ENCODE peak calls at places on chromosome 22, in five cellular contexts. C is HepG2, P is H1, D is GM12878, U is NT2/D1. G is an unnamed sample.

GRCh38 chr22:29311468-29312217 is 3.9 kb downstream of the RASL10A start:
- DNase-seq in D (no peak), U (no peak), P (no peak), C (no peak), G (no peak)

GRCh38 chr22:42316988-42317387 is 46.5 kb upstream of the TCF20 start:
- DNase-seq in C (no peak), D (no peak), P (no peak), U (no peak), G (no peak)

GRCh38 chr22:49959782-49960158 is 802 bp upstream of the PIM3 start:
- DNase-seq in U (no peak), D (no peak), P (no peak), C (peak), G (no peak)

GRCh38 chr22:49763696-49764095 is 64.0 kb downstream of the BRD1 start:
- DNase-seq in P (no peak), C (no peak), D (no peak), U (no peak), G (no peak)

GRCh38 chr22:44990810-44991209 is 19.0 kb downstream of the PHF21B start:
- DNase-seq in C (no peak), U (no peak), P (no peak), D (no peak), G (no peak)

GRCh38 chr22:35900483-35901168 is 128.0 kb downstream of the RBFOX2 start:
- DNase-seq in P (no peak), U (no peak), C (no peak), D (no peak), G (no peak)

GRCh38 chr22:36356708-36357694 is 30.8 kb downstream of the MYH9 start:
- DNase-seq in P (no peak), D (no peak), C (no peak), U (no peak), G (no peak)

GRCh38 chr22:42651134-42651533 is 1.9 kb upstream of the CYB5R3 start:
- DNase-seq in P (no peak), C (peak), D (no peak), U (no peak), G (no peak)

GRCh38 chr22:17807571-17808410 is 33.5 kb upstream of the BID start:
- DNase-seq in P (no peak), D (no peak), C (no peak), U (no peak), G (no peak)

GRCh38 chr22:38863531-38864131 is 8.4 kb downstream of the CBX6 start:
- DNase-seq in D (no peak), U (no peak), P (no peak), C (no peak), G (no peak)

GRCh38 chr22:23225724-23226496 is 45.6 kb downstream of the BCR start:
- DNase-seq in U (no peak), D (no peak), P (no peak), C (no peak), G (no peak)

GRCh38 chr22:37244114-37244921 is at the start of gene RAC2:
- DNase-seq in C (no peak), U (no peak), D (no peak), P (no peak), G (no peak)

GRCh38 chr22:47089374-47089773 is 326.9 kb downstream of the TBC1D22A start:
- DNase-seq in D (no peak), P (no peak), C (no peak), U (no peak), G (no peak)

GRCh38 chr22:44337658-44338004 is 24.9 kb upstream of the SHISAL1 start:
- DNase-seq in D (no peak), U (no peak), P (no peak), C (no peak), G (no peak)

GRCh38 chr22:29070490-29070889 is 2.3 kb upstream of the KREMEN1 start:
- DNase-seq in U (no peak), P (no peak), C (no peak), D (no peak), G (no peak)

GRCh38 chr22:37739000-37739399 is 42.2 kb downstream of the TRIOBP start:
- DNase-seq in D (no peak), U (no peak), P (no peak), C (no peak), G (no peak)

GRCh38 chr22:30314918-30315317 is 11.8 kb downstream of the TBC1D10A start:
- DNase-seq in D (peak), P (no peak), U (no peak), C (no peak), G (no peak)

GRCh38 chr22:19943665-19944026 is 2.0 kb upstream of the TXNRD2 start:
- DNase-seq in C (peak), D (no peak), U (no peak), P (no peak), G (no peak)

GRCh38 chr22:38973289-38974169 is 8.6 kb upstream of the APOBEC3B start:
- DNase-seq in D (no peak), P (peak), C (peak), U (no peak), G (peak)

GRCh38 chr22:25899566-25899965 is 157.6 kb downstream of the MYO18B start:
- DNase-seq in D (no peak), P (no peak), U (no peak), C (no peak), G (no peak)

GRCh38 chr22:25900880-25901279 is 158.9 kb downstream of the MYO18B start:
- DNase-seq in C (no peak), D (no peak), U (no peak), P (no peak), G (no peak)

GRCh38 chr22:25902402-25902801 is 160.4 kb downstream of the MYO18B start:
- DNase-seq in U (no peak), D (no peak), P (no peak), C (no peak), G (no peak)

GRCh38 chr22:25900390-25900789 is 158.4 kb downstream of the MYO18B start:
- DNase-seq in C (no peak), U (no peak), D (no peak), P (no peak), G (no peak)

DNA sequence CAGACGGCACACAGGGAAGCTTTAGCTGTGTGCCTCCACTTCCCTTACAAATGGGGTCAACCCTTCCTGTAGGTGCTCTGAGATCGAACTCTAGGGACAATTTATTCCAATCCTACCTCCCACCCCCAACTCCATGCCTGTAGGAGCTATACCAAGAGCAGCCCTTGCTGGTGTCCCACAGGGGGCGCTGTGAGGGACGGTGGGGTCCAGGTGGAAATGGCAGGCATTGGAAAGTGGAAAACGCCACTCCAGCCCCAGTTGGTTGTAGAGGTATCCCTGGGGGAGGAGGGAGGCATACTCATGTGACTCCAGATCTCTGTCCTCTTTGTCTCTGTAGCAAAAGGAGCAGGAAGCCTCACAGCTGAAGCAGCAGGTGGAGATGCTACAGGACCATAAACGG is 161.3 kb downstream of the MYO18B start:
- DNase-seq in P (peak), U (no peak), D (no peak), C (no peak), G (peak)
- TF ChIP-seq SUZ12 in P (no peak), U (no peak), D (no peak), C (no peak), G (no peak)

DNA sequence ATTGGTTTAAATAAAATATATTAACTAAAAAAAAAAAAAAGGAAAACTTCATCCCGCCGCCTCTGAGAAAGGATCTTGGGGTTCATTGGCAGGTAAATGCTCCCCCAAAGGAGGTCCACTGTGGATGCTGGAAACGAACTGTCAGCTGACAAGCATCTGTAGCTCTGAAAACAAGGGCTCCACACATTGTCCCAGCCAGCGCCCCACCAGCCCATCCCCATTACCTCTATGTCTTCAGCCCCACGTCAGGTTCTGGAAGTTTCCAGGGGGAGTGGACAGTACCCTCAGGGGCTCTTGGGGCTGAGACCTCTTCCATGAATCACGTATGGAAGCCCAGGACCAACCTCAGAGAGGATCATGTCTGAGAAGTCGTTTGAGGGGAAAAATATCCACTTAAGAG is 66.4 kb upstream of the WNT7B start:
- DNase-seq in D (no peak), P (no peak), C (no peak), U (no peak), G (no peak)
- TF ChIP-seq SUZ12 in D (no peak), P (no peak), C (no peak), U (no peak), G (no peak)

GRCh38 chr22:48089601-48090331 is 1327.3 kb downstream of the TBC1D22A start:
- DNase-seq in C (no peak), P (no peak), D (no peak), U (no peak), G (no peak)

GRCh38 chr22:48088926-48089536 is 1326.6 kb downstream of the TBC1D22A start:
- DNase-seq in C (no peak), P (no peak), U (no peak), D (no peak), G (no peak)

GRCh38 chr22:48090332-48090672 is 1327.9 kb downstream of the TBC1D22A start:
- DNase-seq in P (no peak), D (no peak), U (no peak), C (no peak), G (no peak)

GRCh38 chr22:48091656-48092223 is 1329.3 kb downstream of the TBC1D22A start:
- DNase-seq in D (no peak), U (no peak), C (no peak), P (no peak), G (no peak)

DNA sequence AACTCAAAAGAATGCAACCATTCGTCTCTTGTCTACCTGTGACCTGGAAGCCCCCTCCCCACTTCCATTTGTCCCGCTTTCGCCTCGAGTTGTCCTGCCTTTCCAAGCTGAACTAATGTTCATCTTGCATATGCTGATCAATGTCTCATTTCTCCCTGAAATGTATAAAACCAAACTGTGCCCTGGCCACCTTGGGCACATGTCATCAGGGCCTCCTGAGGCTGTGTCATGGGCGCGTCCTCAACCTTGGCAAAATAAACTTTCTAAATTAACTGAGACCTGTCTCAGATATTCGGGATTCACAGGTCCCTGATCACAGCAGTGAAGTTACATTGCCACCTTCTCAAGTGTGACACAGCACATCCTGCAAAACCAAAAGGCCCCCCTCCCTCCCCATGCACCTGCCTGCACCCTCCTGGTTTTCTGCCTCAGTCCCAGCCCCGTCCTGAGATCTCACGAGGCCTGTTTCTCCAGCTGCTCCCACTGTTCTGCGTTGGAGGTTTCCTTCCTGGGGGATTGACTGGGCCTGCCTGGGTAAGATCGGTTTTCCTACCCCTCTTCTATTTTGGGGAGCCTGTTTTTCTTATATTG is 1328.7 kb downstream of the TBC1D22A start:
- DNase-seq in U (no peak), C (no peak), D (no peak), P (no peak), G (no peak)
- TF ChIP-seq SUZ12 in U (no peak), C (no peak), D (no peak), P (no peak), G (no peak)

DNA sequence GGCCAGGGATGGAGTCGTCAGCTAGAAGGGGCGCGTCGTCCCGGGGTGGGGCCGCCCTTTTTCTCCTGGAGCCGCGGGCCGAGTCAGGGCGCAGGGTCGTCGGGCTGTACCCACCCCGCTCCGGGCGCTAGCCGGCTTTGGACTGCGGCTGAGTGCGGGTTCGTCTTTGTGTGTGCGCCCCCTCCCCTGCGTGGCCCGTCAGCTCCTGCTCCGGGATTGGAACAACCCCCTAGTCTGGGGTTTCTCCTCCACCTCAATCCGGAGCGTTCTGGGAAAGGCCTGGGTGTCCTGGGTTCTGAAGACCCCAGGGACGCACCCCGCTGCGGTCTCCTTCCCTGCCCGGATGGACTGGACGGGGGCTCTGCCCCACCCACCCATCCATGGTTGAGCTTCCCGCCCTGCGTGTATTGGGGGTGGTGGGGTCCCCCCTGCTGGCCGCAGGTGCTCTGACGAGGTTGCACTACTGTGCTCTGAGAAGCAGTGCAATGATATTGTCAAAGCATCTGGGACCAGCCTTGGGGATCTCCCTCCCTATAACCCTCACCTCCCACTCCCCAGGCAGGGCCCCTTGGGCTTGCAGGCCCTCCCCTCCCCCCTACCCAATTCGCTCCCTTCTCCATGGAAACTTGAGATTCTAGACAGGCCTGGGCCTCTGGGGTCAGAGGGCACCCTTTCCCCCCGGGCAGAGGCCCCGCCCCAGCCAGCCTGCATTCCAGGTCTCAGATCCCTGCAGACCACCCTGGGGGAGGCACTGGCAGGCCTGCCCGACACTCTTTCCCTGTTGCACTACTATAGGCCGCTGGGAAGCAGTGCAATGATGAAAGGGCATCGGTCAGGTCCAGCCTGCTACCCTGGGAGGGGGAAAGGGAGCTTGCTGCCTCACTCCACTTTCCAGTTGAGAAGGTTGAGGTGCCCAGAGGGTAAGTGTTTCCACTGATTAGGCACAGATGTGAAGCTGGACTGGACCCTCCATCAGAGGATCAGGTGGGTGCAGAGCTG is 10.7 kb downstream of the SDF2L1 start:
- DNase-seq in D (no peak), P (no peak), C (no peak), U (no peak), G (no peak)
- TF ChIP-seq SUZ12 in D (no peak), P (no peak), C (no peak), U (no peak), G (no peak)